ENCODE peak calls at places on chromosome 19, in four cellular contexts. L is mesenchymal stem cell, R is mesendoderm, N is IMR-90. Z is an unnamed sample. For H3K4me1, the result is how much of the 10 kb centered on the place peaks cover.

GRCh38 chr19:54478677-54479266 is 5.7 kb upstream of the CDC42EP5 start:
- DNase-seq in N (peak), L (peak), R (peak), Z (no peak)

GRCh38 chr19:34084396-34085145 is 87.7 kb upstream of the LSM14A start:
- DNase-seq in N (no peak), L (no peak), R (no peak), Z (no peak)

GRCh38 chr19:43305642-43306041 is 36.3 kb upstream of the PSG9 start:
- DNase-seq in N (no peak), L (no peak), R (no peak), Z (no peak)

GRCh38 chr19:2574478-2574931 is 98.6 kb downstream of the GADD45B start:
- DNase-seq in N (no peak), R (no peak), L (no peak), Z (no peak)

GRCh38 chr19:49624967-49625910 is 14.7 kb downstream of the RRAS start:
- DNase-seq in N (no peak), R (no peak), L (no peak), Z (no peak)

GRCh38 chr19:47263169-47263560 is 6.8 kb downstream of the CCDC9 start:
- DNase-seq in R (no peak), N (no peak), L (no peak), Z (no peak)

GRCh38 chr19:37074819-37075362 is 3.3 kb upstream of the ZNF420 start:
- DNase-seq in L (no peak), R (no peak), N (no peak), Z (no peak)

GRCh38 chr19:52535831-52536800 is 8.6 kb downstream of the ZNF808 start:
- DNase-seq in R (peak), N (peak), L (peak), Z (peak)

DNA sequence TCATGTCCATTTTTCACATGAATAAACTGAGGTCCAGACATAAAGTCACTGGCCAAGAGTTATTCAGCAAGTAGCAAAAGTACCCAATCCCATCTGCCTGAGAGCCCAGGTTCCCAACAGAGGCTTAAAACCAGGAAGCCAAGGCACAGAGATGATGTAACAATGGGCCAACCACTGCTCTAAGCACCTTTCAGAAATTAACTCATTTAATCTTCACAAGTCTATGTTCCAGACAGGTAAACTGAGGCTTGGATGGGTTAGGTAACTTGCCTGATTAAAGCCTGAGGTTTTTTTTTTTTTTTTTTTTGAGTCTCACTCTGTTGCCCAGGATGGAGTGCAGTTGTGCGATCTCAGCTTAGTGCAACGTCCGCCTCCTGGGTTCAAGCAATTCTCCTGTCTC is 4.0 kb upstream of the DYRK1B start:
- DNase-seq in L (no peak), N (no peak), R (no peak), Z (no peak)
- H3K4ac ChIP-seq in L (no peak), N (no peak), R (no peak), Z (no peak)

DNA sequence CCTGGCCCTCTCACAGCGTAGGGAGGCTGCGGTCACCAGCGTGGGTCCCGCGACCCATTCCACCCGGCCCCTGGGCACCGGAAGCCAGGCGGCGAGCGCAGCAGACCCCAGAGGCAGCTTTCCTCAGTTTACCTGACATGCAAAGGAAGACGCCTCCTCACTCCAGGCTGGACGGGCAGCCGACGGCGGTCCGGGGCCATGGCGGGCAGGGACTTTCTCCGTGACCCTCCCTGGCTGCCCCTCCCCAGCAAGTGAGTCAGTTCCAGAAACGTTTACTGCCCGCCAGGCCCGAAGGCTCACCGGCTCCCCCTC is 5.5 kb downstream of the SBNO2 start:
- DNase-seq in N (no peak), L (no peak), R (no peak), Z (no peak)
- H3K4me3 ChIP-seq in N (peak), L (peak), R (no peak), Z (no peak)

DNA sequence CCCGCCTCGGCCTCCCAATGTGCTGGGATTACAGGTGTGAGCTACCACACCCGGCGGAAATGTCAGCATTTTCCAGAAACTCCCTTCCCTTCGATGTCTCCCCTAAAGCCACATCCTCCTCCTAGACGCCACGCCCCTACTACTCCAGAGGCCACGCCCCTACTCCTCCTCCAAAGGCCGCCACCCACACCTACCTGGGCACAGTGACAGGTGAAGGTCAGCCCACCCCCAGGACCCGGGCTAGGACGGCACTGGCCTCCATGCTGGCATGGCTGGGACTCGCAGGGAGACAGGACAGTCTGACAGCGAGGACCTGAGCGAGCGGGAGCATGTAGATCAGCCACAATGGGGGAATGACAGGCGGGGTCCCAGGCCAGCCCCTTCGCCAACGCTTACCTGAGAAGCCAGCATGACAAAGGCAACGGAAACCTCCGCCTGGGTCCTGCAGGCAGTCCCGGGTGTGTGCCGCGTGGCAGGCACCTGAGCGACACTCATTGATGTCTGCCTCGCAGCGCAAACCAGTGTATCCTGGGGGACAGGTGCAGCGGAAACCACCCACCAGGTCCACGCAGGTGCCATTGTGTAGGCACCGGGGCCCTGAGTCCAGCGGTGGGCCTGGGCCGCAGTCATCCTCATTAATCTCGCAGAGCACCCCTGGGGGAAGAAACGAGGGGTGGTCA is 22.0 kb downstream of the NOTCH3 start:
- DNase-seq in L (no peak), N (no peak), R (peak), Z (no peak)
- H3K4me1 ChIP-seq in L (under half), N (under half), R (under half), Z (under half)

GRCh38 chr19:18502236-18502632 is 19.6 kb downstream of the ELL start:
- DNase-seq in R (no peak), N (no peak), L (no peak), Z (no peak)
- H3K4ac ChIP-seq in R (no peak), N (no peak), L (no peak), Z (no peak)

GRCh38 chr19:6587093-6587820 is 3.7 kb downstream of the CD70 start:
- DNase-seq in L (no peak), N (no peak), R (peak), Z (no peak)
- H3K4me3 ChIP-seq in L (no peak), N (no peak), R (peak), Z (no peak)

GRCh38 chr19:11088508-11089253 is 582 bp upstream of the LDLR start:
- DNase-seq in R (no peak), N (no peak), L (peak), Z (no peak)

GRCh38 chr19:11089254-11090013 is at the start of gene LDLR:
- DNase-seq in N (peak), L (peak), R (peak), Z (peak)

GRCh38 chr19:11090264-11091032 is 1.2 kb downstream of the LDLR start:
- DNase-seq in R (peak), L (peak), N (peak), Z (peak)

GRCh38 chr19:11092181-11092538 is 2.9 kb downstream of the LDLR start:
- DNase-seq in N (peak), R (no peak), L (peak), Z (peak)

GRCh38 chr19:11091343-11092153 is 2.3 kb downstream of the LDLR start:
- DNase-seq in R (peak), N (peak), L (peak), Z (peak)
- H3K4me1 ChIP-seq in R (under half), N (under half), L (under half), Z (under half)

DNA sequence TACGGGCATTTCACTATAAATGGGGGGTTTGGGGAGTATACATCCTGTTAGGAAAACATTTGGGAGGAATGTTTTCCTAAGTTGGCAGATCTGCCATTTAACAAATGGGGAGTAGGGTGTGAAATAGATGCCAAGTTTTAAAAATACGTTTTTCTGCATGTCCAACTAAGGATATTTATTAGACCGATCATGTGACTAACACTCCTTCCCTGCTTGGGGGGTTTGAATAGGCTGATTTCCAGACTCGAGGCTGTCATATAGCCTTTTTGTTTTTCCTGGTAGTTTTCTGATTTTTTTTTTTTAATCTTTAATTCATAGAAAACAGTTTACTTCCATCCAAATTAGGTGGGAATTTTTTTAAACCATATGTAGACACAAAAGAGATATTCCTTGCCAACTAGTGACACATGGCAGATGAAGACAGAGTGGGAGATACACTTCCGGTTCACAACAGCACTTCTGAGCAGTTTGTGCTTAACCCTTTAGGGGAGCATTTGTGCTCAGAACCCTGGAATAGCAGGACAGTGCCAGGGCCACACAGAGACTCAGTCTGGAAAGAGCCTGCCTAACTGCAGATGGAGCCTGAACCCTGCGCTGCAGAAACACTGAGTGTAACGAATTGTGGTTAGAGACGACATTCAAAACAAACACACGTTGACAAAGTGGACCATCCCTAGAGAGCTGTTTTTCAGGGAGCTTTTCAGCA is 5.6 kb upstream of the GATAD2A start:
- DNase-seq in R (no peak), N (peak), L (peak), Z (no peak)
- H3K4ac ChIP-seq in R (no peak), N (peak), L (peak), Z (no peak)

DNA sequence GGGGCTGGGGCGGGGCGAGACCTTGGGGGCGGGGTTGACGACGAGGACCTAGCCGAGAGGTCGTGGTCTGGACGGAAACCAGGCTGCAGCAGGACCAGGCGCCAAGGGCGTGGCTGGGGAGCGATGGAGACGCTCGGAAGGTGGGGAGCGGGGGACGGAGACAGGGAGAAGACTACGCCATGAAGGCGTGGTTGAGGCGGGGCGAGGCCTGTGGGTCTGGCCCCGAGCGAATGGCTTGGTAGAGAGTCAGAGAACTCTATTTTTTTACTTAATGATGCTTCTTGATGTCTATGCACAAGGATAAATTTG is 665 bp upstream of the FBXL12 start:
- DNase-seq in N (no peak), R (no peak), L (no peak), Z (no peak)
- H3K4me3 ChIP-seq in N (peak), R (no peak), L (peak), Z (peak)

GRCh38 chr19:13014921-13015280 is 19.6 kb downstream of the NFIX start:
- DNase-seq in L (no peak), N (no peak), R (no peak), Z (no peak)
- H3K4me1 ChIP-seq in L (under half), N (under half), R (under half), Z (under half)

GRCh38 chr19:13118424-13119193 is 545 bp downstream of the NACC1 start:
- DNase-seq in L (peak), N (peak), R (peak), Z (peak)

GRCh38 chr19:13116282-13117175 is at the start of gene TRMT1:
- DNase-seq in N (peak), L (peak), R (peak), Z (peak)

GRCh38 chr19:13117772-13118423 is at the start of gene NACC1:
- DNase-seq in L (peak), R (peak), N (peak), Z (peak)

GRCh38 chr19:13115936-13116281 is 631 bp downstream of the TRMT1 start:
- DNase-seq in N (no peak), L (no peak), R (no peak), Z (no peak)

DNA sequence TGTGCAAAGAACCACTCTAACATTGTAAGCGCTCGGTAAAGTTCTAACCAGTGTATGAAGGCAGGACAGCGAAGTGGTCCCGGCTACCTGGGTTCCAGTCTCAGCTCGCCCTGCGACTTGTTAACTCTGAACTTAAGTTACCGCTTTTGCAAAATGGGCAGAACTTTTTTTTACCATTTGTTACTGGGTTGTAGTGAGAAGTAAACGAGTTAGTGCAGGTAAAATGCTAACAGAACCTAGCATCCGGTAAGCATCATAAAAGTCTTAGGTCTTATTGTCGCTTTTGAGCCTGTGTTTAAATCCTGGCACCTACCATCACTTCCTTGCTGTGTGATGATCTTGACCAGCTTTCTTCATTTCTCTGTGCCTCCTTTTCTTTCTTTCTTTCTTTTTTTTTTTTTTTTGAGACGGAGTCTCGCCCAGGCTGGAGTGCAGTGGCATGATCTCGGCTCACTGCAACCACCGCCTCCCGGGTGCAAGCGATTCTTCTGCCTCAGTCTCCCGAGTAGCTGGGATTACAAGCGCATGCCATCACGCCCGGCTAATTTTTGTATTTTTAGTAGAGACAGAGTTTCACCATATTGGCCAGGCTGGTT is 734 bp upstream of the TRMT1 start:
- DNase-seq in R (no peak), L (no peak), N (no peak), Z (no peak)
- H3K4ac ChIP-seq in R (no peak), L (no peak), N (peak), Z (no peak)

Z was measured in trophoblast cell.